ENCODE peak calls at places on chromosomes 1 and 21, in ten cellular contexts. L is activated CD8-positive, alpha-beta memory T cell treated with anti-CD3 and anti-CD28 coated beads, Interleukin-2, amount 50 U/mL, for 4 hours; A is activated T-cell treated with anti-CD3 and anti-CD28 coated beads for 1 hour; D is stimulated activated CD8-positive, alpha-beta memory T cell treated with anti-CD3 and anti-CD28 coated beads, Interleukin-7, amount 100 ng/mL, for 24 hours; X is progenitor cell of endocrine pancreas; Y is lower leg skin; G is right cardiac atrium; J is psoas muscle; Z is stomach; T is HT1080. B is an unnamed sample.

GRCh38 chr1:197907846-197908616 is 5.6 kb downstream of the C1orf53 start:
- DNase-seq in D (no peak), Y (no peak), G (peak; percentile 3), A (no peak), L (no peak), J (no peak), X (no peak), Z (no peak), T (no peak), B (no peak)

GRCh38 chr1:64223329-64224151 is 20.1 kb downstream of the UBE2U start:
- DNase-seq in L (no peak), Y (no peak), D (no peak), T (peak; percentile 91), Z (no peak), J (no peak), A (no peak), G (no peak), X (no peak), B (peak; percentile 18)

GRCh38 chr1:147700042-147700711 is 29.9 kb upstream of the ACP6 start:
- DNase-seq in Z (peak; percentile 71), D (peak; percentile 6), G (peak; percentile 70), X (peak; percentile 32), Y (peak; percentile 41), T (peak; percentile 49), J (no peak), A (peak; percentile 28), L (peak; percentile 52), B (no peak)

GRCh38 chr1:54489627-54490240 is 58.3 kb upstream of the ACOT11 start:
- DNase-seq in J (no peak), D (no peak), L (no peak), A (no peak), G (no peak), T (no peak), X (no peak), Y (no peak), Z (no peak), B (no peak)

GRCh38 chr1:10644307-10645128 is 151.9 kb downstream of the CASZ1 start:
- DNase-seq in X (no peak), D (no peak), J (no peak), L (no peak), G (no peak), T (peak; percentile 56), Y (no peak), A (no peak), Z (no peak), B (peak; percentile 20)

GRCh38 chr1:225654277-225654597 is 1.3 kb upstream of the ENAH start:
- DNase-seq in T (no peak), D (no peak), J (no peak), G (no peak), Z (no peak), A (no peak), X (no peak), L (no peak), Y (no peak), B (no peak)

GRCh38 chr1:17661546-17662157 is 93.5 kb upstream of the ACTL8 start:
- DNase-seq in A (peak; percentile 40), X (peak; percentile 80), Y (peak; percentile 28), D (peak; percentile 40), G (peak; percentile 84), Z (peak; percentile 50), L (peak; percentile 47), J (peak; percentile 81), T (peak; percentile 60), B (no peak)

GRCh38 chr1:241821363-241821762 is 26.6 kb upstream of the EXO1 start:
- DNase-seq in Y (no peak), A (no peak), G (no peak), X (no peak), J (no peak), T (no peak), D (no peak), Z (no peak), L (no peak), B (no peak)

GRCh38 chr1:160863422-160864131 is 890 bp upstream of the CD244 start:
- DNase-seq in X (no peak), J (no peak), G (peak; percentile 68), Z (no peak), T (no peak), L (no peak), D (no peak), Y (no peak), A (no peak), B (no peak)

GRCh38 chr1:162562452-162562828 is 918 bp downstream of the UAP1 start:
- DNase-seq in D (no peak), X (no peak), Z (no peak), Y (peak; percentile 47), A (no peak), G (no peak), J (no peak), L (no peak), T (peak; percentile 44), B (no peak)

GRCh38 chr1:16984717-16985116 is 4.3 kb upstream of the MFAP2 start:
- DNase-seq in L (no peak), J (peak; percentile 84), D (no peak), A (no peak), Y (peak; percentile 74), T (peak; percentile 94), X (no peak), Z (no peak), G (peak; percentile 80), B (peak; percentile 69)

GRCh38 chr1:179742717-179743678 is at the start of gene FAM163A:
- DNase-seq in T (no peak), D (no peak), Z (no peak), Y (no peak), L (no peak), G (peak; percentile 39), J (no peak), A (no peak), X (peak; percentile 19), B (no peak)

GRCh38 chr1:204477036-204477740 is 17.4 kb downstream of the PIK3C2B start:
- DNase-seq in T (no peak), G (no peak), Z (peak; percentile 50), A (no peak), D (no peak), L (no peak), X (no peak), Y (no peak), J (no peak), B (no peak)

GRCh38 chr1:218476385-218476784 is 131.2 kb downstream of the TGFB2 start:
- DNase-seq in G (no peak), L (no peak), Y (no peak), Z (no peak), J (no peak), X (no peak), T (peak; percentile 73), D (no peak), A (no peak), B (no peak)

GRCh38 chr21:43645414-43645891 is 13.8 kb downstream of the HSF2BP start:
- DNase-seq in G (no peak), A (no peak), L (no peak), Z (peak; percentile 57), T (peak; percentile 81), D (no peak), X (no peak), Y (peak; percentile 75), J (no peak), B (no peak)

GRCh38 chr1:181469829-181470228 is 13.5 kb upstream of the CACNA1E start:
- DNase-seq in X (no peak), T (peak; percentile 67), L (no peak), Z (no peak), G (no peak), A (no peak), D (no peak), Y (no peak), J (no peak), B (peak; percentile 69)

GRCh38 chr1:34705077-34705476 is 49.8 kb upstream of the GJB5 start:
- DNase-seq in L (no peak), Y (no peak), X (no peak), Z (no peak), J (no peak), A (no peak), G (no peak), D (no peak), T (no peak), B (no peak)

GRCh38 chr1:94992863-94993563 is 66.1 kb upstream of the CNN3 start:
- DNase-seq in G (no peak), Z (no peak), J (no peak), X (no peak), T (no peak), D (no peak), Y (no peak), L (no peak), A (no peak), B (no peak)

GRCh38 chr1:93766451-93766850 is 84.8 kb upstream of the BCAR3 start:
- DNase-seq in L (no peak), T (no peak), J (no peak), Y (no peak), Z (no peak), X (no peak), D (no peak), G (no peak), A (no peak), B (no peak)

GRCh38 chr21:39216290-39216689 is 33.0 kb upstream of the PSMG1 start:
- DNase-seq in L (no peak), D (no peak), G (no peak), Z (no peak), T (no peak), A (no peak), Y (no peak), X (no peak), J (no peak), B (no peak)

GRCh38 chr1:206683313-206683712 is 1.4 kb upstream of the MAPKAPK2 start:
- DNase-seq in A (no peak), T (no peak), L (no peak), Z (no peak), Y (no peak), J (no peak), G (no peak), D (no peak), X (no peak), B (no peak)

GRCh38 chr1:245463392-245464165 is 308.8 kb downstream of the KIF26B start:
- DNase-seq in G (no peak), D (no peak), X (no peak), L (no peak), A (no peak), T (no peak), J (no peak), Z (no peak), Y (no peak), B (no peak)

GRCh38 chr1:3747522-3747848 is 4.8 kb upstream of the CCDC27 start:
- DNase-seq in X (no peak), T (no peak), J (no peak), Z (no peak), A (no peak), L (no peak), D (no peak), G (no peak), Y (no peak), B (no peak)

GRCh38 chr1:230086152-230086551 is 19.1 kb downstream of the GALNT2 start:
- DNase-seq in X (no peak), T (no peak), D (no peak), L (no peak), G (no peak), A (no peak), J (no peak), Z (no peak), Y (no peak), B (no peak)

GRCh38 chr1:81158592-81158991 is 642.1 kb upstream of the ADGRL2 start:
- DNase-seq in Y (no peak), Z (no peak), D (no peak), J (no peak), L (no peak), X (no peak), G (no peak), T (no peak), A (no peak), B (no peak)

GRCh38 chr1:204390731-204391466 is 20.7 kb downstream of the PPP1R15B start:
- DNase-seq in L (no peak), T (no peak), J (no peak), G (no peak), Y (no peak), Z (peak; percentile 25), D (no peak), X (no peak), A (no peak), B (no peak)

GRCh38 chr21:30194701-30195299 is 21.1 kb downstream of the CLDN8 start:
- DNase-seq in A (no peak), Y (no peak), J (no peak), D (no peak), L (no peak), X (no peak), Z (no peak), G (no peak), T (peak; percentile 24), B (peak; percentile 10)

GRCh38 chr1:226736908-226737818 is 1.9 kb downstream of the ITPKB start:
- DNase-seq in A (peak; percentile 40), J (peak; percentile 79), T (no peak), X (peak; percentile 31), L (peak; percentile 54), Y (peak; percentile 25), G (peak; percentile 78), D (no peak), Z (peak; percentile 47), B (no peak)